ENCODE peak calls at places on chromosome 20, in nine cellular contexts. Q is MM.1S; P is Panc1; M is keratinocyte; W is H1; V is CD4-positive, alpha-beta memory T cell; U is esophagus muscularis mucosa; H is Peyer's patch; C is ascending aorta. Y is an unnamed sample.
A peak's percentile ranks its signal among the peaks of the same experiment; 100 is the strongest.

GRCh38 chr20:22402550-22402949 is 181.8 kb downstream of the FOXA2 start:
- DNase-seq in W (no peak), M (no peak), U (no peak), V (no peak), P (no peak), H (no peak), Q (no peak), C (no peak), Y (no peak)

GRCh38 chr20:50348118-50348517 is 157.5 kb downstream of the CEBPB start:
- DNase-seq in M (no peak), U (no peak), C (peak; percentile 80), H (no peak), P (no peak), V (no peak), Q (no peak), W (no peak), Y (no peak)

GRCh38 chr20:17967595-17968365 is 814 bp downstream of the SNX5 start:
- DNase-seq in U (no peak), P (peak; percentile 22), V (no peak), H (peak; percentile 37), C (no peak), W (no peak), M (no peak), Q (peak; percentile 59), Y (peak; percentile 8)

GRCh38 chr20:59643616-59644061 is 39.3 kb downstream of the PHACTR3 start:
- DNase-seq in W (no peak), P (no peak), M (no peak), U (peak; percentile 89), H (no peak), Q (no peak), C (no peak), V (no peak), Y (no peak)

GRCh38 chr20:60062431-60063336 is 104.5 kb downstream of the CDH26 start:
- DNase-seq in H (no peak), W (no peak), P (no peak), V (no peak), Q (no peak), M (no peak), C (no peak), U (no peak), Y (no peak)

GRCh38 chr20:41035207-41035606 is 6.6 kb downstream of the TOP1 start:
- DNase-seq in M (no peak), Q (no peak), V (no peak), P (no peak), C (no peak), U (no peak), W (no peak), H (no peak), Y (no peak)

GRCh38 chr20:5674176-5674660 is 76.0 kb upstream of the SHLD1 start:
- DNase-seq in M (peak; percentile 61), U (no peak), V (no peak), P (no peak), H (peak; percentile 40), Q (peak; percentile 56), W (no peak), C (no peak), Y (no peak)

GRCh38 chr20:33606114-33606771 is 55.9 kb upstream of the C20orf144 start:
- DNase-seq in M (no peak), V (no peak), W (no peak), Q (peak; percentile 39), H (no peak), C (no peak), U (no peak), P (no peak), Y (no peak)

GRCh38 chr20:37504404-37505096 is 16.5 kb upstream of the NNAT start:
- DNase-seq in V (no peak), C (no peak), M (no peak), Q (no peak), U (no peak), H (no peak), P (no peak), W (no peak), Y (no peak)

GRCh38 chr20:10040070-10040970 is 5.5 kb downstream of the ANKEF1 start:
- DNase-seq in H (no peak), C (no peak), W (no peak), M (peak; percentile 50), Q (peak; percentile 50), V (no peak), U (no peak), P (peak; percentile 85), Y (no peak)

GRCh38 chr20:42218566-42218965 is 600.4 kb upstream of the CHD6 start:
- DNase-seq in M (no peak), U (no peak), H (no peak), V (no peak), Q (no peak), W (no peak), C (no peak), P (no peak), Y (no peak)

GRCh38 chr20:58399926-58400325 is 10.9 kb downstream of the VAPB start:
- DNase-seq in W (no peak), Q (no peak), P (no peak), M (no peak), U (no peak), C (no peak), H (no peak), V (no peak), Y (no peak)

GRCh38 chr20:1033751-1034419 is 31.8 kb upstream of the RSPO4 start:
- DNase-seq in H (no peak), Q (no peak), C (peak; percentile 39), P (no peak), U (no peak), V (no peak), W (no peak), M (no peak), Y (no peak)

GRCh38 chr20:52655365-52655764 is 316.8 kb upstream of the TSHZ2 start:
- DNase-seq in M (no peak), U (peak; percentile 39), V (no peak), W (no peak), H (no peak), P (no peak), C (no peak), Q (no peak), Y (no peak)

GRCh38 chr20:52649727-52650126 is 322.4 kb upstream of the TSHZ2 start:
- DNase-seq in C (no peak), Q (no peak), V (no peak), P (no peak), U (no peak), W (no peak), H (no peak), M (no peak), Y (no peak)

GRCh38 chr20:52654552-52654951 is 317.6 kb upstream of the TSHZ2 start:
- DNase-seq in V (no peak), P (no peak), M (no peak), C (no peak), W (no peak), H (no peak), Q (no peak), U (no peak), Y (no peak)

GRCh38 chr20:52652271-52652670 is 319.9 kb upstream of the TSHZ2 start:
- DNase-seq in U (no peak), P (no peak), C (no peak), M (no peak), V (no peak), W (no peak), Q (no peak), H (no peak), Y (no peak)
- H3K9me3 ChIP-seq in U (no peaks in the 10 kb centered on the region), P (no peaks in the 10 kb centered on the region), C (no peaks in the 10 kb centered on the region), M (no peaks in the 10 kb centered on the region), V (no peaks in the 10 kb centered on the region), W (no peaks in the 10 kb centered on the region), Q (no peaks in the 10 kb centered on the region), H (no peaks in the 10 kb centered on the region), Y (no peaks in the 10 kb centered on the region)

DNA sequence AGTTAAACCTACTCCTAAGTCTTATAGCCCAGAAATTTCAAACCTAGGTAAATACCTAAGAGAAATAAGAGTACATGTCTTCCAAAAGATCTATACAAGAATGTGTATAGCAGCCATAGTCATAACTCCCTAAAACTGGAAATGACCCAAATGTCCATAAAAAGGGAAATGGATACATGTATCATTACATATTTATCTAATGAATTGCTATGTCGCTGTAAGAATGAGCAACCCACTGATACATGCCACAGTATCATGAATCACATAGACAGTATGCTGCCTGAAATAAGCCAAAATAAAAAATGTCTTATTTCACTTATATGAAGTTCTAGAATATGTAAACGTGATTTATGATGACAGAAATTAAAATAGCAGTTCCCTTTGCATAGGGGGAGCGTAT is 679.5 kb downstream of the MAFB start:
- DNase-seq in U (no peak), H (no peak), W (no peak), Q (no peak), C (no peak), P (no peak), M (peak; percentile 17), V (no peak), Y (no peak)
- H3K9me3 ChIP-seq in U (no peaks in the 10 kb centered on the region), H (no peaks in the 10 kb centered on the region), W (no peaks in the 10 kb centered on the region), Q (no peaks in the 10 kb centered on the region), C (no peaks in the 10 kb centered on the region), P (no peaks in the 10 kb centered on the region), M (peaks cover 2% of the 10 kb centered on the region), V (no peaks in the 10 kb centered on the region), Y (no peaks in the 10 kb centered on the region)

GRCh38 chr20:55583036-55583435 is 422.3 kb downstream of the CBLN4 start:
- DNase-seq in P (no peak), W (no peak), Q (no peak), M (no peak), H (no peak), C (no peak), V (no peak), U (no peak), Y (no peak)

GRCh38 chr20:55580475-55580874 is 424.8 kb downstream of the CBLN4 start:
- DNase-seq in Q (no peak), H (no peak), P (no peak), C (no peak), U (no peak), M (no peak), V (no peak), W (no peak), Y (no peak)

GRCh38 chr20:55582498-55582897 is 422.8 kb downstream of the CBLN4 start:
- DNase-seq in U (no peak), W (no peak), V (no peak), P (no peak), H (no peak), M (no peak), Q (no peak), C (no peak), Y (no peak)

GRCh38 chr20:55579802-55580201 is 425.5 kb downstream of the CBLN4 start:
- DNase-seq in V (no peak), P (no peak), M (no peak), H (no peak), W (no peak), Q (no peak), U (no peak), C (no peak), Y (no peak)

DNA sequence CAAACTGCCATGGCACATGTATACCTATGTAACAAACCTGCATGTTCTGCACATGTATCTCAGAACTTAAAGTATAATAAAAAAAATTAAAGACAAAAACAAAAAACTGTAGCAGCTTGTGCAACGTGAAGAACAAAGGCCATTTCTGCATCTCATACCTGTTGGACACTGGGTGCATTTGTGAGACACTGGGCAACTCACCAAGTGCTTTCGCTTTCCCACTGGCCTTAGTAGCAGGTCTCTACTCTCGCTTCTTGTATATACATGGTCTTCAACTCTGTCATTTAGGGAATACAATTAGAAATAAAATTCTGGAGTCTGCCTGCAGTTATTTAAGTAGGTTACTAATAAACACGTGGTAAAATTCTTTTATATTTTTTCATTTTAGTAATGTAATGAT is 423.8 kb downstream of the CBLN4 start:
- DNase-seq in H (no peak), M (no peak), C (no peak), U (no peak), P (no peak), Q (no peak), W (no peak), V (no peak), Y (no peak)
- H3K9me3 ChIP-seq in H (no peaks in the 10 kb centered on the region), M (no peaks in the 10 kb centered on the region), C (no peaks in the 10 kb centered on the region), U (no peaks in the 10 kb centered on the region), P (no peaks in the 10 kb centered on the region), Q (no peaks in the 10 kb centered on the region), W (no peaks in the 10 kb centered on the region), V (no peaks in the 10 kb centered on the region), Y (no peaks in the 10 kb centered on the region)

GRCh38 chr20:54875307-54875706 is 399.9 kb downstream of the DOK5 start:
- DNase-seq in H (no peak), W (no peak), P (no peak), C (no peak), V (no peak), Q (no peak), U (no peak), M (no peak), Y (no peak)
- H3K9me3 ChIP-seq in H (no peaks in the 10 kb centered on the region), W (no peaks in the 10 kb centered on the region), P (no peaks in the 10 kb centered on the region), C (no peaks in the 10 kb centered on the region), V (no peaks in the 10 kb centered on the region), Q (no peaks in the 10 kb centered on the region), U (no peaks in the 10 kb centered on the region), M (no peaks in the 10 kb centered on the region), Y (no peaks in the 10 kb centered on the region)